ENCODE peak calls at places on chromosomes 5 and 9, in six cellular contexts. F is T-helper 17 cell; E is NCI-H774; A is M059J; D is activated naive CD4-positive, alpha-beta T cell treated with anti-CD3 and anti-CD28 coated beads, Interleukin-2, amount 10 ng/mL, durations not matched to agents 7 days and 5 days; H is fibroblast of pulmonary artery. X is an unnamed sample.

GRCh38 chr9:3880851-3881250 is 355.1 kb upstream of the RFX3 start:
- DNase-seq in F (no peak), E (no peak), A (peak; percentile 96), D (no peak), H (peak; percentile 84), X (no peak)

GRCh38 chr5:124536333-124536732 is 210.1 kb downstream of the ZNF608 start:
- DNase-seq in F (no peak), E (no peak), A (no peak), D (no peak), H (peak; percentile 86), X (no peak)

GRCh38 chr5:170232786-170233185 is at the start of gene C5orf58:
- DNase-seq in F (no peak), E (no peak), A (no peak), D (no peak), H (no peak), X (no peak)

GRCh38 chr5:124847907-124848306 is 101.5 kb upstream of the ZNF608 start:
- DNase-seq in F (no peak), E (no peak), A (no peak), D (no peak), H (no peak), X (no peak)

GRCh38 chr5:173696216-173696615 is 79.8 kb upstream of the BOD1 start:
- DNase-seq in F (no peak), E (no peak), A (no peak), D (no peak), H (no peak), X (no peak)

GRCh38 chr5:174998131-174998730 is 273.8 kb downstream of the MSX2 start:
- DNase-seq in F (no peak), E (no peak), A (no peak), D (no peak), H (no peak), X (no peak)

GRCh38 chr5:62354028-62354874 is 48.2 kb downstream of the KIF2A start:
- DNase-seq in F (no peak), E (peak; percentile 6), A (peak; percentile 57), D (no peak), H (peak; percentile 76), X (no peak)

GRCh38 chr5:5242056-5242455 is 101.9 kb downstream of the ADAMTS16 start:
- DNase-seq in F (no peak), E (no peak), A (no peak), D (no peak), H (no peak), X (no peak)

GRCh38 chr5:68433921-68434879 is 218.6 kb downstream of the PIK3R1 start:
- DNase-seq in F (peak; percentile 69), E (no peak), A (peak; percentile 100), D (peak; percentile 91), H (peak; percentile 97), X (peak; percentile 90)

GRCh38 chr9:109286981-109287380 is 33.9 kb downstream of the EPB41L4B start:
- DNase-seq in F (no peak), E (no peak), A (peak; percentile 67), D (no peak), H (no peak), X (no peak)

GRCh38 chr5:160197341-160198147 is 31.8 kb upstream of the FABP6 start:
- DNase-seq in F (no peak), E (no peak), A (no peak), D (no peak), H (peak; percentile 87), X (no peak)

GRCh38 chr5:169629847-169630548 is 7.1 kb upstream of the DOCK2 start:
- DNase-seq in F (no peak), E (no peak), A (peak; percentile 96), D (no peak), H (peak; percentile 84), X (no peak)

GRCh38 chr9:16367605-16368424 is 502.7 kb downstream of the BNC2 start:
- DNase-seq in F (no peak), E (no peak), A (peak; percentile 95), D (no peak), H (no peak), X (no peak)

GRCh38 chr5:88583471-88583870 is 299.5 kb downstream of the MEF2C start:
- DNase-seq in F (no peak), E (no peak), A (no peak), D (no peak), H (no peak), X (no peak)

GRCh38 chr5:64147849-64148441 is 17.7 kb upstream of the RNF180 start:
- DNase-seq in F (no peak), E (peak; percentile 11), A (peak; percentile 8), D (no peak), H (peak; percentile 65), X (no peak)

GRCh38 chr9:87581513-87581912 is 83.8 kb downstream of the DAPK1 start:
- DNase-seq in F (no peak), E (no peak), A (peak; percentile 57), D (no peak), H (peak; percentile 69), X (no peak)

GRCh38 chr5:59893436-59894227 is at the start of gene PDE4D:
- DNase-seq in F (no peak), E (peak; percentile 14), A (peak; percentile 83), D (peak; percentile 27), H (peak; percentile 63), X (no peak)